ENCODE peak calls at places on chromosomes 3 and 15, in five cellular contexts. B is T-helper 22 cell, W is T-helper 9 cell, G is iPS-NIHi11, Z is anterior cingulate cortex. L is an unnamed sample.

GRCh38 chr3:74897006-74897405 is 282.5 kb upstream of the CNTN3 start:
- DNase-seq in B (no peak), W (no peak), G (peak), Z (no peak), L (peak)

GRCh38 chr15:77187751-77188464 is 117.0 kb upstream of the TSPAN3 start:
- DNase-seq in B (no peak), W (no peak), G (no peak), Z (peak), L (no peak)

GRCh38 chr3:43710607-43711006 is 19.9 kb downstream of the ABHD5 start:
- DNase-seq in B (no peak), W (no peak), G (no peak), Z (peak), L (no peak)

GRCh38 chr3:70999730-71000129 is 583.8 kb downstream of the FOXP1 start:
- DNase-seq in B (no peak), W (no peak), G (no peak), Z (no peak), L (no peak)

GRCh38 chr3:32596926-32597369 is 26.3 kb upstream of the DYNC1LI1 start:
- DNase-seq in B (no peak), W (no peak), G (no peak), Z (no peak), L (no peak)

GRCh38 chr15:72202302-72202701 is 4.7 kb upstream of the GRAMD2A start:
- DNase-seq in B (no peak), W (no peak), G (no peak), Z (no peak), L (no peak)

GRCh38 chr3:139251529-139251928 is 92.3 kb upstream of the MRPS22 start:
- DNase-seq in B (no peak), W (no peak), G (no peak), Z (no peak), L (no peak)

GRCh38 chr15:35141743-35142356 is 56.8 kb upstream of the NANOGP8 start:
- DNase-seq in B (no peak), W (no peak), G (no peak), Z (no peak), L (no peak)

GRCh38 chr3:194139085-194139976 is 3.4 kb downstream of the HES1 start:
- DNase-seq in B (no peak), W (no peak), G (no peak), Z (no peak), L (peak)

GRCh38 chr3:194739498-194740284 is 54.0 kb downstream of the FAM43A start:
- DNase-seq in B (no peak), W (no peak), G (no peak), Z (no peak), L (no peak)

GRCh38 chr15:37891754-37892368 is 42.6 kb upstream of the TMCO5A start:
- DNase-seq in B (no peak), W (no peak), G (peak), Z (peak), L (peak)

GRCh38 chr3:42229942-42230688 is 35.9 kb downstream of the CCK start:
- DNase-seq in B (no peak), W (no peak), G (peak), Z (peak), L (peak)

GRCh38 chr3:141280690-141281089 is 49.1 kb downstream of the PXYLP1 start:
- DNase-seq in B (no peak), W (no peak), G (peak), Z (no peak), L (no peak)

GRCh38 chr3:26281284-26281977 is 341.1 kb upstream of the LRRC3B start:
- DNase-seq in B (no peak), W (no peak), G (no peak), Z (no peak), L (no peak)

GRCh38 chr3:46746711-46747110 is 29.0 kb upstream of the PRSS50 start:
- DNase-seq in B (no peak), W (no peak), G (no peak), Z (no peak), L (no peak)

GRCh38 chr3:114649331-114649730 is 355.5 kb downstream of the TIGIT start:
- DNase-seq in B (no peak), W (no peak), G (no peak), Z (no peak), L (no peak)

GRCh38 chr3:45528429-45528828 is 66.1 kb upstream of the LIMD1 start:
- DNase-seq in B (no peak), W (no peak), G (no peak), Z (no peak), L (no peak)

GRCh38 chr3:57007513-57008415 is 52.7 kb upstream of the SPATA12 start:
- DNase-seq in B (no peak), W (no peak), G (peak), Z (peak), L (peak)

GRCh38 chr3:155194973-155195372 is 98.5 kb downstream of the STRIT1 start:
- DNase-seq in B (no peak), W (no peak), G (no peak), Z (no peak), L (peak)

GRCh38 chr15:57922780-57923179 is 142.7 kb downstream of the ALDH1A2 start:
- DNase-seq in B (no peak), W (no peak), G (peak), Z (no peak), L (no peak)

GRCh38 chr15:47743385-47743784 is 26.1 kb downstream of the SEMA6D start:
- DNase-seq in B (no peak), W (no peak), G (no peak), Z (no peak), L (no peak)

GRCh38 chr15:66937588-66937987 is 127.8 kb upstream of the SMAD3 start:
- DNase-seq in B (no peak), W (no peak), G (no peak), Z (no peak), L (no peak)

GRCh38 chr3:169478566-169479313 is 184.8 kb downstream of the MECOM start:
- DNase-seq in B (no peak), W (no peak), G (no peak), Z (no peak), L (no peak)

GRCh38 chr3:142272200-142272891 is 47.0 kb upstream of the GK5 start:
- DNase-seq in B (no peak), W (no peak), G (no peak), Z (peak), L (no peak)

GRCh38 chr3:168807426-168807825 is 711.7 kb upstream of the GOLIM4 start:
- DNase-seq in B (no peak), W (no peak), G (peak), Z (no peak), L (peak)

GRCh38 chr3:46672349-46672695 is 21.2 kb downstream of the ALS2CL start:
- DNase-seq in B (no peak), W (no peak), G (no peak), Z (no peak), L (peak)